ENCODE peak calls at places on chromosomes 2 and 18, in seven cellular contexts. Z, E, H, Y, Q, B and D are unnamed samples.

GRCh38 chr18:13161276-13161899 is 57.2 kb upstream of the LDLRAD4 start:
- DNase-seq in Z (no peak), E (no peak), H (no peak), Y (no peak), Q (no peak), B (no peak), D (no peak)

GRCh38 chr2:226661789-226662545 is 137.7 kb downstream of the IRS1 start:
- DNase-seq in Z (no peak), E (no peak), H (peak; percentile 93), Y (peak; percentile 71), Q (no peak), B (no peak), D (peak; percentile 11)

GRCh38 chr2:108124733-108125132 is 115.0 kb upstream of the SULT1C3 start:
- DNase-seq in Z (no peak), E (no peak), H (no peak), Y (no peak), Q (no peak), B (no peak), D (no peak)

GRCh38 chr2:174438146-174438886 is 42.8 kb downstream of the SCRN3 start:
- DNase-seq in Z (no peak), E (no peak), H (no peak), Y (no peak), Q (peak; percentile 43), B (no peak), D (no peak)

GRCh38 chr2:182606728-182607681 is 109.1 kb upstream of the DNAJC10 start:
- DNase-seq in Z (no peak), E (no peak), H (no peak), Y (no peak), Q (no peak), B (no peak), D (no peak)

GRCh38 chr2:219294356-219295351 is 14.5 kb downstream of the PTPRN start:
- DNase-seq in Z (peak; percentile 94), E (peak; percentile 100), H (peak; percentile 86), Y (peak; percentile 53), Q (no peak), B (peak; percentile 72), D (peak; percentile 63)

GRCh38 chr2:20212871-20213503 is 11.9 kb downstream of the SDC1 start:
- DNase-seq in Z (peak; percentile 89), E (no peak), H (no peak), Y (no peak), Q (no peak), B (no peak), D (no peak)

GRCh38 chr18:57004366-57005121 is 142.3 kb upstream of the BOD1L2 start:
- DNase-seq in Z (no peak), E (peak; percentile 14), H (peak; percentile 66), Y (peak; percentile 51), Q (no peak), B (no peak), D (no peak)

GRCh38 chr2:31231571-31232287 is 2.2 kb upstream of the EHD3 start:
- DNase-seq in Z (no peak), E (no peak), H (no peak), Y (no peak), Q (no peak), B (no peak), D (no peak)

GRCh38 chr2:240508832-240509545 is 48.8 kb downstream of the ANKMY1 start:
- DNase-seq in Z (no peak), E (no peak), H (no peak), Y (no peak), Q (no peak), B (no peak), D (no peak)